ENCODE peak calls at places on chromosomes 4 and X, in six cellular contexts. One of them, this sample, is unnamed.

GRCh38 chr4:85370400-85371032 is 104.4 kb upstream of the ARHGAP24 start:
- DNase-seq in right lobe of liver: no peak
- DNase-seq in progenitor cell of endocrine pancreas: peak
- DNase-seq in ecto neural progenitor cell: peak
- DNase-seq in neuronal stem cell: peak
- DNase-seq in activated T-cell treated with anti-CD3 and anti-CD28 coated beads for 1 hour: no peak
- DNase-seq in this sample: no peak

GRCh38 chrX:120367390-120368100 is 5.7 kb downstream of the ATP1B4 start:
- DNase-seq in right lobe of liver: no peak
- DNase-seq in progenitor cell of endocrine pancreas: no peak
- DNase-seq in ecto neural progenitor cell: no peak
- DNase-seq in neuronal stem cell: no peak
- DNase-seq in activated T-cell treated with anti-CD3 and anti-CD28 coated beads for 1 hour: no peak
- DNase-seq in this sample: no peak

GRCh38 chrX:27565992-27566391 is 24.2 kb upstream of the DCAF8L2 start:
- DNase-seq in right lobe of liver: no peak
- DNase-seq in progenitor cell of endocrine pancreas: no peak
- DNase-seq in ecto neural progenitor cell: no peak
- DNase-seq in neuronal stem cell: no peak
- DNase-seq in activated T-cell treated with anti-CD3 and anti-CD28 coated beads for 1 hour: no peak
- DNase-seq in this sample: no peak

GRCh38 chrX:23079347-23079746 is 79.6 kb downstream of the DDX53 start:
- DNase-seq in right lobe of liver: no peak
- DNase-seq in progenitor cell of endocrine pancreas: no peak
- DNase-seq in ecto neural progenitor cell: no peak
- DNase-seq in neuronal stem cell: no peak
- DNase-seq in activated T-cell treated with anti-CD3 and anti-CD28 coated beads for 1 hour: no peak
- DNase-seq in this sample: no peak

GRCh38 chrX:46308106-46308505 is 237.1 kb downstream of the ZNF674 start:
- DNase-seq in right lobe of liver: no peak
- DNase-seq in progenitor cell of endocrine pancreas: no peak
- DNase-seq in ecto neural progenitor cell: no peak
- DNase-seq in neuronal stem cell: no peak
- DNase-seq in activated T-cell treated with anti-CD3 and anti-CD28 coated beads for 1 hour: no peak
- DNase-seq in this sample: no peak

GRCh38 chr4:55124337-55125076 is 888 bp downstream of the KDR start:
- DNase-seq in right lobe of liver: no peak
- DNase-seq in progenitor cell of endocrine pancreas: no peak
- DNase-seq in ecto neural progenitor cell: peak
- DNase-seq in neuronal stem cell: peak
- DNase-seq in activated T-cell treated with anti-CD3 and anti-CD28 coated beads for 1 hour: no peak
- DNase-seq in this sample: peak

GRCh38 chrX:34332336-34332735 is 200.2 kb upstream of the FAM47A start:
- DNase-seq in right lobe of liver: no peak
- DNase-seq in progenitor cell of endocrine pancreas: no peak
- DNase-seq in ecto neural progenitor cell: no peak
- DNase-seq in neuronal stem cell: no peak
- DNase-seq in activated T-cell treated with anti-CD3 and anti-CD28 coated beads for 1 hour: no peak
- DNase-seq in this sample: no peak

GRCh38 chrX:45667666-45668065 is 467.0 kb upstream of the DIPK2B start:
- DNase-seq in right lobe of liver: no peak
- DNase-seq in progenitor cell of endocrine pancreas: no peak
- DNase-seq in ecto neural progenitor cell: no peak
- DNase-seq in neuronal stem cell: no peak
- DNase-seq in activated T-cell treated with anti-CD3 and anti-CD28 coated beads for 1 hour: no peak
- DNase-seq in this sample: no peak

GRCh38 chr4:48222491-48222890 is 47.1 kb downstream of the TEC start:
- DNase-seq in right lobe of liver: no peak
- DNase-seq in progenitor cell of endocrine pancreas: no peak
- DNase-seq in ecto neural progenitor cell: no peak
- DNase-seq in neuronal stem cell: no peak
- DNase-seq in activated T-cell treated with anti-CD3 and anti-CD28 coated beads for 1 hour: no peak
- DNase-seq in this sample: no peak

GRCh38 chrX:70171636-70172035 is 5.6 kb upstream of the DGAT2L6 start:
- DNase-seq in right lobe of liver: no peak
- DNase-seq in progenitor cell of endocrine pancreas: no peak
- DNase-seq in ecto neural progenitor cell: no peak
- DNase-seq in neuronal stem cell: no peak
- DNase-seq in activated T-cell treated with anti-CD3 and anti-CD28 coated beads for 1 hour: no peak
- DNase-seq in this sample: no peak

GRCh38 chrX:51894697-51895336 is 1.4 kb downstream of the MAGED1 start:
- DNase-seq in right lobe of liver: peak
- DNase-seq in progenitor cell of endocrine pancreas: no peak
- DNase-seq in ecto neural progenitor cell: no peak
- DNase-seq in neuronal stem cell: no peak
- DNase-seq in activated T-cell treated with anti-CD3 and anti-CD28 coated beads for 1 hour: no peak
- DNase-seq in this sample: no peak

GRCh38 chr4:164177186-164177585 is 576.7 kb upstream of the SMIM31 start:
- DNase-seq in right lobe of liver: no peak
- DNase-seq in progenitor cell of endocrine pancreas: no peak
- DNase-seq in ecto neural progenitor cell: no peak
- DNase-seq in neuronal stem cell: no peak
- DNase-seq in activated T-cell treated with anti-CD3 and anti-CD28 coated beads for 1 hour: no peak
- DNase-seq in this sample: no peak

GRCh38 chrX:56557376-56557929 is 6.0 kb upstream of the UBQLN2 start:
- DNase-seq in right lobe of liver: no peak
- DNase-seq in progenitor cell of endocrine pancreas: no peak
- DNase-seq in ecto neural progenitor cell: no peak
- DNase-seq in neuronal stem cell: no peak
- DNase-seq in activated T-cell treated with anti-CD3 and anti-CD28 coated beads for 1 hour: no peak
- DNase-seq in this sample: no peak

GRCh38 chr4:75708218-75708691 is 16.1 kb upstream of the USO1 start:
- DNase-seq in right lobe of liver: no peak
- DNase-seq in progenitor cell of endocrine pancreas: no peak
- DNase-seq in ecto neural progenitor cell: peak
- DNase-seq in neuronal stem cell: no peak
- DNase-seq in activated T-cell treated with anti-CD3 and anti-CD28 coated beads for 1 hour: peak
- DNase-seq in this sample: no peak

GRCh38 chr4:149203256-149204001 is 612.2 kb downstream of the IQCM start:
- DNase-seq in right lobe of liver: peak
- DNase-seq in progenitor cell of endocrine pancreas: no peak
- DNase-seq in ecto neural progenitor cell: no peak
- DNase-seq in neuronal stem cell: no peak
- DNase-seq in activated T-cell treated with anti-CD3 and anti-CD28 coated beads for 1 hour: no peak
- DNase-seq in this sample: no peak

GRCh38 chr4:139208404-139208945 is 31.5 kb upstream of the ELF2 start:
- DNase-seq in right lobe of liver: no peak
- DNase-seq in progenitor cell of endocrine pancreas: no peak
- DNase-seq in ecto neural progenitor cell: no peak
- DNase-seq in neuronal stem cell: no peak
- DNase-seq in activated T-cell treated with anti-CD3 and anti-CD28 coated beads for 1 hour: no peak
- DNase-seq in this sample: no peak

GRCh38 chr4:102527695-102528094 is 26.5 kb downstream of the NFKB1 start:
- DNase-seq in right lobe of liver: no peak
- DNase-seq in progenitor cell of endocrine pancreas: no peak
- DNase-seq in ecto neural progenitor cell: no peak
- DNase-seq in neuronal stem cell: no peak
- DNase-seq in activated T-cell treated with anti-CD3 and anti-CD28 coated beads for 1 hour: no peak
- DNase-seq in this sample: no peak

GRCh38 chrX:132266583-132267355 is 47.5 kb upstream of the RAP2C start:
- DNase-seq in right lobe of liver: no peak
- DNase-seq in progenitor cell of endocrine pancreas: no peak
- DNase-seq in ecto neural progenitor cell: no peak
- DNase-seq in neuronal stem cell: no peak
- DNase-seq in activated T-cell treated with anti-CD3 and anti-CD28 coated beads for 1 hour: no peak
- DNase-seq in this sample: no peak

GRCh38 chr4:10033191-10033881 is 12.0 kb upstream of the SLC2A9 start:
- DNase-seq in right lobe of liver: no peak
- DNase-seq in progenitor cell of endocrine pancreas: no peak
- DNase-seq in ecto neural progenitor cell: no peak
- DNase-seq in neuronal stem cell: no peak
- DNase-seq in activated T-cell treated with anti-CD3 and anti-CD28 coated beads for 1 hour: no peak
- DNase-seq in this sample: no peak

GRCh38 chr4:184196730-184197355 is 20.8 kb downstream of the ENPP6 start:
- DNase-seq in right lobe of liver: no peak
- DNase-seq in progenitor cell of endocrine pancreas: no peak
- DNase-seq in ecto neural progenitor cell: no peak
- DNase-seq in neuronal stem cell: no peak
- DNase-seq in activated T-cell treated with anti-CD3 and anti-CD28 coated beads for 1 hour: no peak
- DNase-seq in this sample: no peak

GRCh38 chrX:13086076-13086475 is 41.7 kb upstream of the FAM9C start:
- DNase-seq in right lobe of liver: no peak
- DNase-seq in progenitor cell of endocrine pancreas: no peak
- DNase-seq in ecto neural progenitor cell: no peak
- DNase-seq in neuronal stem cell: no peak
- DNase-seq in activated T-cell treated with anti-CD3 and anti-CD28 coated beads for 1 hour: no peak
- DNase-seq in this sample: no peak

GRCh38 chrX:47497274-47497673 is 14.3 kb upstream of the ZNF41 start:
- DNase-seq in right lobe of liver: no peak
- DNase-seq in progenitor cell of endocrine pancreas: no peak
- DNase-seq in ecto neural progenitor cell: no peak
- DNase-seq in neuronal stem cell: no peak
- DNase-seq in activated T-cell treated with anti-CD3 and anti-CD28 coated beads for 1 hour: no peak
- DNase-seq in this sample: no peak

GRCh38 chr4:13984996-13985780 is 357.7 kb upstream of the BOD1L1 start:
- DNase-seq in right lobe of liver: no peak
- DNase-seq in progenitor cell of endocrine pancreas: no peak
- DNase-seq in ecto neural progenitor cell: no peak
- DNase-seq in neuronal stem cell: no peak
- DNase-seq in activated T-cell treated with anti-CD3 and anti-CD28 coated beads for 1 hour: no peak
- DNase-seq in this sample: no peak

GRCh38 chr4:87840149-87840548 is 7.4 kb downstream of the MEPE start:
- DNase-seq in right lobe of liver: no peak
- DNase-seq in progenitor cell of endocrine pancreas: no peak
- DNase-seq in ecto neural progenitor cell: no peak
- DNase-seq in neuronal stem cell: no peak
- DNase-seq in activated T-cell treated with anti-CD3 and anti-CD28 coated beads for 1 hour: no peak
- DNase-seq in this sample: no peak